ENCODE peak calls at places on chromosomes 6 and 20, in seven cellular contexts. One of them, this sample, is unnamed.

GRCh38 chr6:54860739-54861138 is 14.2 kb downstream of the FAM83B start:
- DNase-seq in SK-N-DZ: no peak
- DNase-seq in skeletal muscle cell: peak
- DNase-seq in ovary: no peak
- DNase-seq in stimulated activated naive B cell treated with anti-CD40 and anti-IgM and Interleukin-4, amounts not matched to agents 10 μg/mL and 1 μg/mL and 100 μg/mL, for 72 hours: no peak
- DNase-seq in NCI-H1105: no peak
- DNase-seq in islet precursor cell: peak
- DNase-seq in this sample: no peak

GRCh38 chr20:44756011-44756688 is 10.5 kb downstream of the KCNK15 start:
- DNase-seq in ovary: no peak
- DNase-seq in skeletal muscle cell: no peak
- DNase-seq in NCI-H1105: no peak
- DNase-seq in SK-N-DZ: no peak
- DNase-seq in stimulated activated naive B cell treated with anti-CD40 and anti-IgM and Interleukin-4, amounts not matched to agents 10 μg/mL and 1 μg/mL and 100 μg/mL, for 72 hours: no peak
- DNase-seq in islet precursor cell: no peak
- DNase-seq in this sample: no peak

GRCh38 chr6:166958926-166959861 is 2.8 kb upstream of the RNASET2 start:
- DNase-seq in stimulated activated naive B cell treated with anti-CD40 and anti-IgM and Interleukin-4, amounts not matched to agents 10 μg/mL and 1 μg/mL and 100 μg/mL, for 72 hours: peak
- DNase-seq in SK-N-DZ: no peak
- DNase-seq in islet precursor cell: no peak
- DNase-seq in skeletal muscle cell: no peak
- DNase-seq in ovary: no peak
- DNase-seq in NCI-H1105: no peak
- DNase-seq in this sample: peak

GRCh38 chr6:151292974-151293373 is 53.2 kb downstream of the AKAP12 start:
- DNase-seq in NCI-H1105: no peak
- DNase-seq in stimulated activated naive B cell treated with anti-CD40 and anti-IgM and Interleukin-4, amounts not matched to agents 10 μg/mL and 1 μg/mL and 100 μg/mL, for 72 hours: no peak
- DNase-seq in skeletal muscle cell: no peak
- DNase-seq in ovary: no peak
- DNase-seq in SK-N-DZ: no peak
- DNase-seq in islet precursor cell: no peak
- DNase-seq in this sample: no peak

GRCh38 chr6:90375681-90376439 is 79.2 kb upstream of the BACH2 start:
- DNase-seq in SK-N-DZ: no peak
- DNase-seq in ovary: no peak
- DNase-seq in skeletal muscle cell: peak
- DNase-seq in islet precursor cell: peak
- DNase-seq in stimulated activated naive B cell treated with anti-CD40 and anti-IgM and Interleukin-4, amounts not matched to agents 10 μg/mL and 1 μg/mL and 100 μg/mL, for 72 hours: peak
- DNase-seq in NCI-H1105: no peak
- DNase-seq in this sample: no peak

GRCh38 chr6:31821301-31822037 is 6.1 kb upstream of the HSPA1B start:
- DNase-seq in SK-N-DZ: peak
- DNase-seq in stimulated activated naive B cell treated with anti-CD40 and anti-IgM and Interleukin-4, amounts not matched to agents 10 μg/mL and 1 μg/mL and 100 μg/mL, for 72 hours: peak
- DNase-seq in islet precursor cell: peak
- DNase-seq in NCI-H1105: peak
- DNase-seq in ovary: peak
- DNase-seq in skeletal muscle cell: no peak
- DNase-seq in this sample: peak

GRCh38 chr20:49846206-49846807 is 33.7 kb downstream of the SLC9A8 start:
- DNase-seq in stimulated activated naive B cell treated with anti-CD40 and anti-IgM and Interleukin-4, amounts not matched to agents 10 μg/mL and 1 μg/mL and 100 μg/mL, for 72 hours: peak
- DNase-seq in NCI-H1105: peak
- DNase-seq in ovary: no peak
- DNase-seq in islet precursor cell: no peak
- DNase-seq in skeletal muscle cell: peak
- DNase-seq in SK-N-DZ: peak
- DNase-seq in this sample: peak

GRCh38 chr20:63152322-63153253 is 63.3 kb downstream of the YTHDF1 start:
- DNase-seq in SK-N-DZ: no peak
- DNase-seq in NCI-H1105: no peak
- DNase-seq in ovary: no peak
- DNase-seq in skeletal muscle cell: no peak
- DNase-seq in islet precursor cell: no peak
- DNase-seq in stimulated activated naive B cell treated with anti-CD40 and anti-IgM and Interleukin-4, amounts not matched to agents 10 μg/mL and 1 μg/mL and 100 μg/mL, for 72 hours: no peak
- DNase-seq in this sample: no peak

GRCh38 chr20:50645253-50646068 is 45.9 kb downstream of the RIPOR3 start:
- DNase-seq in skeletal muscle cell: peak
- DNase-seq in islet precursor cell: peak
- DNase-seq in NCI-H1105: no peak
- DNase-seq in stimulated activated naive B cell treated with anti-CD40 and anti-IgM and Interleukin-4, amounts not matched to agents 10 μg/mL and 1 μg/mL and 100 μg/mL, for 72 hours: no peak
- DNase-seq in ovary: peak
- DNase-seq in SK-N-DZ: no peak
- DNase-seq in this sample: no peak

GRCh38 chr20:62238569-62239277 is 402 bp downstream of the OSBPL2 start:
- DNase-seq in SK-N-DZ: no peak
- DNase-seq in islet precursor cell: no peak
- DNase-seq in ovary: peak
- DNase-seq in NCI-H1105: no peak
- DNase-seq in stimulated activated naive B cell treated with anti-CD40 and anti-IgM and Interleukin-4, amounts not matched to agents 10 μg/mL and 1 μg/mL and 100 μg/mL, for 72 hours: no peak
- DNase-seq in skeletal muscle cell: no peak
- DNase-seq in this sample: peak

GRCh38 chr6:16184554-16184953 is 53.8 kb upstream of the GMPR start:
- DNase-seq in NCI-H1105: no peak
- DNase-seq in ovary: no peak
- DNase-seq in skeletal muscle cell: no peak
- DNase-seq in SK-N-DZ: no peak
- DNase-seq in stimulated activated naive B cell treated with anti-CD40 and anti-IgM and Interleukin-4, amounts not matched to agents 10 μg/mL and 1 μg/mL and 100 μg/mL, for 72 hours: no peak
- DNase-seq in islet precursor cell: no peak
- DNase-seq in this sample: no peak

GRCh38 chr6:39824030-39824926 is 32.1 kb downstream of the DAAM2 start:
- DNase-seq in SK-N-DZ: no peak
- DNase-seq in ovary: no peak
- DNase-seq in NCI-H1105: no peak
- DNase-seq in islet precursor cell: no peak
- DNase-seq in skeletal muscle cell: no peak
- DNase-seq in stimulated activated naive B cell treated with anti-CD40 and anti-IgM and Interleukin-4, amounts not matched to agents 10 μg/mL and 1 μg/mL and 100 μg/mL, for 72 hours: no peak
- DNase-seq in this sample: no peak

GRCh38 chr20:41182296-41183212 is 45.2 kb downstream of the PLCG1 start:
- DNase-seq in islet precursor cell: peak
- DNase-seq in stimulated activated naive B cell treated with anti-CD40 and anti-IgM and Interleukin-4, amounts not matched to agents 10 μg/mL and 1 μg/mL and 100 μg/mL, for 72 hours: no peak
- DNase-seq in skeletal muscle cell: no peak
- DNase-seq in ovary: no peak
- DNase-seq in SK-N-DZ: no peak
- DNase-seq in NCI-H1105: no peak
- DNase-seq in this sample: peak

GRCh38 chr6:105136433-105137350 is 43.1 kb downstream of the POPDC3 start:
- DNase-seq in ovary: peak
- DNase-seq in NCI-H1105: peak
- DNase-seq in SK-N-DZ: peak
- DNase-seq in skeletal muscle cell: no peak
- DNase-seq in stimulated activated naive B cell treated with anti-CD40 and anti-IgM and Interleukin-4, amounts not matched to agents 10 μg/mL and 1 μg/mL and 100 μg/mL, for 72 hours: peak
- DNase-seq in islet precursor cell: peak
- DNase-seq in this sample: no peak

GRCh38 chr6:2793491-2794151 is 28.4 kb downstream of the WRNIP1 start:
- DNase-seq in stimulated activated naive B cell treated with anti-CD40 and anti-IgM and Interleukin-4, amounts not matched to agents 10 μg/mL and 1 μg/mL and 100 μg/mL, for 72 hours: no peak
- DNase-seq in NCI-H1105: no peak
- DNase-seq in SK-N-DZ: no peak
- DNase-seq in ovary: no peak
- DNase-seq in islet precursor cell: no peak
- DNase-seq in skeletal muscle cell: no peak
- DNase-seq in this sample: no peak

This sample was measured in DND-41.